ENCODE peak calls at places on chromosomes 13 and 19, in six cellular contexts. One of them, this sample, is unnamed.

GRCh38 chr19:1290699-1291651 is 5.3 kb downstream of the EFNA2 start:
- DNase-seq in mammary epithelial cell: no peak
- DNase-seq in GM23248: no peak
- DNase-seq in left lung: no peak
- DNase-seq in fibroblast of lung: no peak
- DNase-seq in prostate gland: no peak
- DNase-seq in this sample: no peak

GRCh38 chr19:2755448-2755705 is 15.6 kb upstream of the SLC39A3 start:
- DNase-seq in left lung: no peak
- DNase-seq in GM23248: no peak
- DNase-seq in fibroblast of lung: no peak
- DNase-seq in mammary epithelial cell: no peak
- DNase-seq in prostate gland: no peak
- DNase-seq in this sample: no peak

GRCh38 chr13:103188688-103189326 is 122.6 kb upstream of the SLC10A2 start:
- DNase-seq in GM23248: peak; percentile 14
- DNase-seq in fibroblast of lung: peak; percentile 23
- DNase-seq in left lung: no peak
- DNase-seq in mammary epithelial cell: peak; percentile 23
- DNase-seq in prostate gland: no peak
- DNase-seq in this sample: no peak

GRCh38 chr13:105709181-105709580 is 826.3 kb downstream of the EFNB2 start:
- DNase-seq in left lung: no peak
- DNase-seq in mammary epithelial cell: no peak
- DNase-seq in fibroblast of lung: no peak
- DNase-seq in prostate gland: no peak
- DNase-seq in GM23248: no peak
- DNase-seq in this sample: no peak

GRCh38 chr13:107866007-107866665 is 349.2 kb downstream of the LIG4 start:
- DNase-seq in left lung: peak; percentile 78
- DNase-seq in mammary epithelial cell: peak; percentile 35
- DNase-seq in fibroblast of lung: peak; percentile 62
- DNase-seq in GM23248: peak; percentile 68
- DNase-seq in prostate gland: no peak
- DNase-seq in this sample: no peak

GRCh38 chr19:35155441-35155840 is 906 bp downstream of the FXYD5 start:
- DNase-seq in GM23248: no peak
- DNase-seq in prostate gland: no peak
- DNase-seq in left lung: no peak
- DNase-seq in fibroblast of lung: no peak
- DNase-seq in mammary epithelial cell: no peak
- DNase-seq in this sample: no peak

GRCh38 chr19:1073063-1073955 is 6.3 kb downstream of the ARHGAP45 start:
- DNase-seq in GM23248: no peak
- DNase-seq in mammary epithelial cell: no peak
- DNase-seq in prostate gland: no peak
- DNase-seq in fibroblast of lung: no peak
- DNase-seq in left lung: no peak
- DNase-seq in this sample: no peak

GRCh38 chr19:35710784-35711723 is 6.7 kb downstream of the ZBTB32 start:
- DNase-seq in prostate gland: no peak
- DNase-seq in fibroblast of lung: no peak
- DNase-seq in left lung: no peak
- DNase-seq in GM23248: peak; percentile 16
- DNase-seq in mammary epithelial cell: no peak
- DNase-seq in this sample: no peak

GRCh38 chr19:48991823-48992570 is 1.1 kb downstream of the GYS1 start:
- DNase-seq in fibroblast of lung: peak; percentile 81
- DNase-seq in left lung: no peak
- DNase-seq in prostate gland: peak; percentile 74
- DNase-seq in GM23248: peak; percentile 92
- DNase-seq in mammary epithelial cell: peak; percentile 79
- DNase-seq in this sample: peak; percentile 34

GRCh38 chr13:98480915-98481510 is 95.9 kb downstream of the STK24 start:
- DNase-seq in left lung: no peak
- DNase-seq in GM23248: no peak
- DNase-seq in mammary epithelial cell: no peak
- DNase-seq in fibroblast of lung: peak; percentile 23
- DNase-seq in prostate gland: no peak
- DNase-seq in this sample: no peak

GRCh38 chr19:1252818-1253513 is 4.6 kb downstream of the MIDN start:
- DNase-seq in GM23248: peak; percentile 98
- DNase-seq in mammary epithelial cell: peak; percentile 93
- DNase-seq in fibroblast of lung: peak; percentile 98
- DNase-seq in left lung: peak; percentile 98
- DNase-seq in prostate gland: peak; percentile 91
- DNase-seq in this sample: no peak

GRCh38 chr13:113920606-113921306 is 53.1 kb downstream of the C13orf46 start:
- DNase-seq in GM23248: no peak
- DNase-seq in prostate gland: no peak
- DNase-seq in left lung: no peak
- DNase-seq in mammary epithelial cell: no peak
- DNase-seq in fibroblast of lung: no peak
- DNase-seq in this sample: no peak

GRCh38 chr13:26679945-26680516 is 80.6 kb downstream of the GPR12 start:
- DNase-seq in GM23248: no peak
- DNase-seq in prostate gland: no peak
- DNase-seq in mammary epithelial cell: no peak
- DNase-seq in fibroblast of lung: peak; percentile 24
- DNase-seq in left lung: no peak
- DNase-seq in this sample: no peak

GRCh38 chr13:37187110-37187509 is 81.6 kb upstream of the CSNK1A1L start:
- DNase-seq in mammary epithelial cell: peak; percentile 35
- DNase-seq in prostate gland: no peak
- DNase-seq in GM23248: peak; percentile 53
- DNase-seq in fibroblast of lung: peak; percentile 90
- DNase-seq in left lung: no peak
- DNase-seq in this sample: no peak

GRCh38 chr13:35930665-35931631 is 200.2 kb downstream of the DCLK1 start:
- DNase-seq in fibroblast of lung: peak; percentile 20
- DNase-seq in left lung: no peak
- DNase-seq in mammary epithelial cell: peak; percentile 8
- DNase-seq in GM23248: no peak
- DNase-seq in prostate gland: no peak
- DNase-seq in this sample: no peak

GRCh38 chr19:18428837-18429674 is 8.9 kb downstream of the ISYNA1 start:
- DNase-seq in GM23248: peak; percentile 97
- DNase-seq in prostate gland: no peak
- DNase-seq in left lung: peak; percentile 93
- DNase-seq in mammary epithelial cell: no peak
- DNase-seq in fibroblast of lung: peak; percentile 79
- DNase-seq in this sample: no peak

GRCh38 chr19:6125571-6125989 is 9.9 kb upstream of the ACSBG2 start:
- DNase-seq in prostate gland: peak; percentile 41
- DNase-seq in fibroblast of lung: peak; percentile 65
- DNase-seq in left lung: no peak
- DNase-seq in GM23248: peak; percentile 89
- DNase-seq in mammary epithelial cell: peak; percentile 73
- DNase-seq in this sample: peak; percentile 41

GRCh38 chr19:45492137-45492626 is 4.7 kb downstream of the RTN2 start:
- DNase-seq in GM23248: no peak
- DNase-seq in mammary epithelial cell: no peak
- DNase-seq in left lung: no peak
- DNase-seq in prostate gland: no peak
- DNase-seq in fibroblast of lung: no peak
- DNase-seq in this sample: no peak
- H3K27ac ChIP-seq in GM23248: no peak overlapping the region
- H3K27ac ChIP-seq in mammary epithelial cell: no peak overlapping the region
- H3K27ac ChIP-seq in left lung: no peak overlapping the region
- H3K27ac ChIP-seq in prostate gland: peak overlapping the region; percentile 69
- H3K27ac ChIP-seq in fibroblast of lung: no peak overlapping the region
- H3K27ac ChIP-seq in this sample: no peak overlapping the region

GRCh38 chr19:4061683-4062575 is 4.8 kb downstream of the ZBTB7A start:
- DNase-seq in fibroblast of lung: no peak
- DNase-seq in prostate gland: peak; percentile 57
- DNase-seq in GM23248: peak; percentile 39
- DNase-seq in mammary epithelial cell: peak; percentile 52
- DNase-seq in left lung: peak; percentile 81
- DNase-seq in this sample: no peak

GRCh38 chr19:4059931-4060620 is 6.6 kb downstream of the ZBTB7A start:
- DNase-seq in fibroblast of lung: no peak
- DNase-seq in prostate gland: no peak
- DNase-seq in left lung: peak; percentile 89
- DNase-seq in mammary epithelial cell: peak; percentile 83
- DNase-seq in GM23248: peak; percentile 85
- DNase-seq in this sample: no peak

GRCh38 chr19:4060621-4061177 is 6.0 kb downstream of the ZBTB7A start:
- DNase-seq in left lung: no peak
- DNase-seq in prostate gland: no peak
- DNase-seq in GM23248: no peak
- DNase-seq in mammary epithelial cell: no peak
- DNase-seq in fibroblast of lung: no peak
- DNase-seq in this sample: no peak

GRCh38 chr19:4062576-4063368 is 3.9 kb downstream of the ZBTB7A start:
- DNase-seq in left lung: peak; percentile 72
- DNase-seq in GM23248: peak; percentile 36
- DNase-seq in mammary epithelial cell: no peak
- DNase-seq in fibroblast of lung: no peak
- DNase-seq in prostate gland: no peak
- DNase-seq in this sample: no peak

DNA sequence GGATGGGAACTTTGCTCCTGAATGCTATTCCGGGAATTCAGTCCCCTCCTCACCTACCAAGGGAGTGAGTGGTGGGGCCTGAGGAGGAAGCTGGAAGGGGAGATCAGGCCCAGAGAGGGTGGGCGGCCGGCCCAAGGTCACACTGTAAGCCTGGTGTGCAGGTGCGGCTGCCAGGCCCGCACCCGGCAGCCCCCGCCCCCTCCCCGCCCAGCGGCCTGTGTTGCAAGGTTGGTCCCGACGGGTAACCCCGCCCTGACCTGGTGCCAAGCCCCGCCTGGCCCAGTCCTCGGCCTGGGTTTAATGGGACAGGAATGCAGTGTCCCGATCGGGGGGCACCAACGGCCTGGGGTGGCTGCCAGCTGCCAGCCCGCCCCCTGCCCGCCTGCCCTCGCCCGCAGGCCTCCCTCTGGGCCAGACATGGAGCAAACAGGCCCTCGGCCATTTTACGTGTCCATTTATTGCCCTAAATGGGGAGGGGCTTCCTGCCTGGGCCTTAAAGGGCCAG is 5.5 kb downstream of the ZBTB7A start:
- DNase-seq in GM23248: peak; percentile 81
- DNase-seq in mammary epithelial cell: peak; percentile 70
- DNase-seq in prostate gland: peak; percentile 75
- DNase-seq in left lung: peak; percentile 95
- DNase-seq in fibroblast of lung: no peak
- DNase-seq in this sample: no peak
- H3K27ac ChIP-seq in GM23248: peak overlapping the region; percentile 95
- H3K27ac ChIP-seq in mammary epithelial cell: peak overlapping the region; percentile 27
- H3K27ac ChIP-seq in prostate gland: peak overlapping the region; percentile 98
- H3K27ac ChIP-seq in left lung: peak overlapping the region; percentile 94
- H3K27ac ChIP-seq in fibroblast of lung: peak overlapping the region; percentile 93
- H3K27ac ChIP-seq in this sample: peak overlapping the region; percentile 89

DNA sequence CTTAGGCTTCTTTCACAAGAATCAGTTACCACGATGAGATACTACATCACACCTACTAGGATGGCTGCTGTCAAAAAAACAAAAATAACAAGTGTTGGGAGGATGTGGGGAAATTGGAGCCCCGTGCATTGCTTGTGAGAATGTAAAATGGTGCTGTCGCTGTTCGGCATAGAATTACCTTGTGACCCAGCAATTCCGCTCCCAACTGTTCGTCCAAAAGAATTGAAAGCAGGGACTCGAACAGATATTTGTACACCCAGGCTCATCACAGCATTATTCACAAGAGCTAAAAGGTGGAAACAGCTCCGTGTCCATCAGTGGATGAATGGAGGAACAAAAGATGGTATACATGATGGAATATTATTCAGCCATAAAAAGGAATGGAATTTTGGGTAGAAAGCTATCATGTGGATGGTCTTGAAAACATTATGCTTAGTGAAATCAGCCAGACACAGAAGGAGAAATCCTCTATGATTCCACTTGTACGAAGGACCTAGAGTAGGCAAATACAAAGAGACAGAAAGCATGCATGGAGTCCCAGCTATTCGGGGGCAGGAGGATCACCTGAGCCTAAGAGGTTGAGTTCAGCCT is 23.4 kb downstream of the PAK4 start:
- DNase-seq in prostate gland: no peak
- DNase-seq in fibroblast of lung: no peak
- DNase-seq in GM23248: no peak
- DNase-seq in mammary epithelial cell: no peak
- DNase-seq in left lung: no peak
- DNase-seq in this sample: no peak
- H3K27ac ChIP-seq in prostate gland: peak overlapping the region; percentile 42
- H3K27ac ChIP-seq in fibroblast of lung: no peak overlapping the region
- H3K27ac ChIP-seq in GM23248: no peak overlapping the region
- H3K27ac ChIP-seq in mammary epithelial cell: no peak overlapping the region
- H3K27ac ChIP-seq in left lung: no peak overlapping the region
- H3K27ac ChIP-seq in this sample: no peak overlapping the region

GRCh38 chr19:47497821-47498520 is 14.0 kb upstream of the KPTN start:
- DNase-seq in GM23248: no peak
- DNase-seq in prostate gland: no peak
- DNase-seq in mammary epithelial cell: no peak
- DNase-seq in left lung: peak; percentile 62
- DNase-seq in fibroblast of lung: no peak
- DNase-seq in this sample: no peak
- H3K27ac ChIP-seq in GM23248: no peak overlapping the region
- H3K27ac ChIP-seq in prostate gland: peak overlapping the region; percentile 76
- H3K27ac ChIP-seq in mammary epithelial cell: no peak overlapping the region
- H3K27ac ChIP-seq in left lung: no peak overlapping the region
- H3K27ac ChIP-seq in fibroblast of lung: no peak overlapping the region
- H3K27ac ChIP-seq in this sample: no peak overlapping the region

DNA sequence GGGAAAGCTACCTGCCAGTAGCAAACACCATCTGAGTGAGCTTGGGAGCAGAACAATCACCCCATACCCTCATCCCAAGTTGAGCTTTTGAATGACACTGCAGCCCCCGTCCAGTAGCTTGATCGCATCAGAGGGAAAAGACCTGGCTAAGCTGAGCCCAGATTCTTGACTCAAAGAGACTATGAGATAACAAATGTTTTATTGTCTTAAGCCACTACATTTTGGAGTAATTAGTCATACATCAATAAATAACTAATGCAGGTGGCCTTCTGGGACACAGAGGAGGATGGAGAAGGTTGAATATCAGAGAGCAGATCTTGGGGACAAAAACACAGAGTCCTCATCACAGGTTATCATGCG is 24.6 kb upstream of the IGSF23 start:
- DNase-seq in fibroblast of lung: no peak
- DNase-seq in left lung: no peak
- DNase-seq in prostate gland: no peak
- DNase-seq in GM23248: no peak
- DNase-seq in mammary epithelial cell: no peak
- DNase-seq in this sample: no peak
- H3K27ac ChIP-seq in fibroblast of lung: peak overlapping the region; percentile 90
- H3K27ac ChIP-seq in left lung: peak overlapping the region; percentile 69
- H3K27ac ChIP-seq in prostate gland: no peak overlapping the region
- H3K27ac ChIP-seq in GM23248: peak overlapping the region; percentile 92
- H3K27ac ChIP-seq in mammary epithelial cell: peak overlapping the region; percentile 76
- H3K27ac ChIP-seq in this sample: peak overlapping the region; percentile 93

DNA sequence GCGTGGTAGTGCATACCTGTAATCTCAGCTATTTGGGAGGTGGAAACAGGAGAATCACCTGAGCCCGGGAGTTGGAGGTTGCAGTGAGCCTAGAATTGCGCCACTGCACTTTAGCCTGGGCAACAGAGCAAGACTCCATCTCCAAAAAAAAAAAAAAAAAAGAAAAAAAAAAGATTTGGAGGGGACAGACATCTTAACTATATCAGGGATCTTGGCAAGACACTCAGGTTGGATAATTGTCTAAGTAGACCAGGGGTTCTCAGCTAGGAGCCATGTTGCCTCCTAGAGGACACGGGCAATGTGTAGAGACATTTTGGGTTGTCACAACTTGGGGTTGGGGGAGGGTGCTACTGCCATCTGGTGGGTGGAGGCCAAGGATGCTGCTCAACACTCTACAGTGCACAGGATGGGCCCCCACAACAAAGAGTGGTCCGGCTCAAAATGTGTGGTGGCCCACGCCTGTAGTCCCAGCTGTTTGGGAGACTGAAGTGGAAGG is 1.9 kb upstream of the ZNF580 start:
- DNase-seq in mammary epithelial cell: no peak
- DNase-seq in GM23248: peak; percentile 58
- DNase-seq in fibroblast of lung: peak; percentile 28
- DNase-seq in left lung: peak; percentile 41
- DNase-seq in prostate gland: no peak
- DNase-seq in this sample: no peak
- H3K27ac ChIP-seq in mammary epithelial cell: no peak overlapping the region
- H3K27ac ChIP-seq in GM23248: peak overlapping the region; percentile 80
- H3K27ac ChIP-seq in fibroblast of lung: no peak overlapping the region
- H3K27ac ChIP-seq in left lung: no peak overlapping the region
- H3K27ac ChIP-seq in prostate gland: no peak overlapping the region
- H3K27ac ChIP-seq in this sample: no peak overlapping the region